ENCODE peak calls at places on chromosome 19, in six cellular contexts. X, V, O, N, Y and G are unnamed samples.

GRCh38 chr19:20238025-20238623 is 71.1 kb downstream of the ZNF486 start:
- DNase-seq in X (peak; percentile 55), V (peak; percentile 94), O (peak; percentile 81), N (peak; percentile 68), Y (peak; percentile 95), G (peak; percentile 77)

GRCh38 chr19:13781547-13781946 is 7.3 kb downstream of the C19orf53 start:
- DNase-seq in X (no peak), V (peak; percentile 75), O (peak; percentile 95), N (no peak), Y (peak; percentile 90), G (peak; percentile 81)

GRCh38 chr19:12646551-12646950 is 20.0 kb downstream of the MAN2B1 start:
- DNase-seq in X (no peak), V (no peak), O (no peak), N (no peak), Y (no peak), G (no peak)

GRCh38 chr19:911197-912033 is 1.6 kb downstream of the R3HDM4 start:
- DNase-seq in X (no peak), V (no peak), O (no peak), N (no peak), Y (no peak), G (no peak)

GRCh38 chr19:28208745-28209144 is 1004.2 kb downstream of the UQCRFS1 start:
- DNase-seq in X (no peak), V (no peak), O (no peak), N (no peak), Y (no peak), G (no peak)

GRCh38 chr19:38924383-38924782 is 6.2 kb downstream of the SARS2 start:
- DNase-seq in X (no peak), V (no peak), O (no peak), N (no peak), Y (no peak), G (no peak)

GRCh38 chr19:40567750-40568494 is 8.8 kb upstream of the SHKBP1 start:
- DNase-seq in X (no peak), V (no peak), O (peak; percentile 20), N (no peak), Y (no peak), G (no peak)

GRCh38 chr19:48982280-48982679 is 10.8 kb downstream of the GYS1 start:
- DNase-seq in X (no peak), V (no peak), O (no peak), N (no peak), Y (no peak), G (no peak)

GRCh38 chr19:38842439-38843174 is 7.2 kb downstream of the HNRNPL start:
- DNase-seq in X (no peak), V (no peak), O (no peak), N (no peak), Y (no peak), G (no peak)

GRCh38 chr19:38378866-38379265 is 4.5 kb downstream of the PSMD8 start:
- DNase-seq in X (no peak), V (no peak), O (no peak), N (no peak), Y (no peak), G (peak; percentile 59)

GRCh38 chr19:19619121-19619848 is 798 bp upstream of the PBX4 start:
- DNase-seq in X (no peak), V (no peak), O (no peak), N (no peak), Y (no peak), G (no peak)

GRCh38 chr19:36819130-36819630 is 19.0 kb downstream of the ZNF790 start:
- DNase-seq in X (no peak), V (no peak), O (no peak), N (no peak), Y (peak; percentile 3), G (no peak)

GRCh38 chr19:11265785-11266236 is 3.5 kb upstream of the DOCK6 start:
- DNase-seq in X (no peak), V (no peak), O (no peak), N (no peak), Y (no peak), G (no peak)

GRCh38 chr19:2341987-2342386 is 13.5 kb downstream of the SPPL2B start:
- DNase-seq in X (no peak), V (no peak), O (no peak), N (no peak), Y (no peak), G (no peak)

GRCh38 chr19:35734889-35735288 is 7.4 kb downstream of the IGFLR1 start:
- DNase-seq in X (no peak), V (no peak), O (no peak), N (no peak), Y (no peak), G (no peak)

GRCh38 chr19:32771596-32771995 is 52.0 kb downstream of the TDRD12 start:
- DNase-seq in X (no peak), V (no peak), O (no peak), N (no peak), Y (no peak), G (no peak)

GRCh38 chr19:12779162-12779993 is 4.0 kb upstream of the HOOK2 start:
- DNase-seq in X (no peak), V (peak; percentile 78), O (peak; percentile 41), N (no peak), Y (peak; percentile 97), G (peak; percentile 77)

GRCh38 chr19:4866595-4867424 is 657 bp downstream of the PLIN3 start:
- DNase-seq in X (no peak), V (no peak), O (peak; percentile 52), N (no peak), Y (peak; percentile 47), G (peak; percentile 28)

GRCh38 chr19:13622727-13623126 is 116.4 kb upstream of the CACNA1A start:
- DNase-seq in X (no peak), V (no peak), O (no peak), N (no peak), Y (no peak), G (no peak)

GRCh38 chr19:33518541-33518940 is 3.0 kb downstream of the PEPD start:
- DNase-seq in X (no peak), V (no peak), O (no peak), N (no peak), Y (no peak), G (no peak)

GRCh38 chr19:688214-688613 is 7.0 kb downstream of the PRSS57 start:
- DNase-seq in X (no peak), V (no peak), O (no peak), N (no peak), Y (no peak), G (no peak)

GRCh38 chr19:2791876-2792275 is 6.6 kb downstream of the THOP1 start:
- DNase-seq in X (no peak), V (peak; percentile 36), O (no peak), N (no peak), Y (no peak), G (no peak)

GRCh38 chr19:48501446-48501960 is 10.1 kb downstream of the LMTK3 start:
- DNase-seq in X (no peak), V (no peak), O (no peak), N (no peak), Y (no peak), G (no peak)

GRCh38 chr19:13748169-13748884 is 16.0 kb upstream of the MRI1 start:
- DNase-seq in X (no peak), V (no peak), O (peak; percentile 19), N (no peak), Y (peak; percentile 54), G (peak; percentile 74)